ENCODE peak calls at places on chromosomes 1 and 21, in six cellular contexts. F, W, S, D, R and V are unnamed samples.

GRCh38 chr1:206658264-206658980 is 23.1 kb downstream of the DYRK3 start:
- DNase-seq in W (no peak), D (peak), F (no peak), R (peak), S (peak), V (no peak)

GRCh38 chr1:26225033-26225831 is 8.8 kb upstream of the CEP85 start:
- DNase-seq in S (no peak), W (peak), F (no peak), D (no peak), R (peak), V (no peak)

GRCh38 chr21:36159356-36159921 is 2.8 kb downstream of the DOP1B start:
- DNase-seq in D (no peak), S (no peak), R (no peak), F (peak), W (no peak), V (no peak)

GRCh38 chr1:154969741-154970452 is 650 bp downstream of the SHC1 start:
- DNase-seq in S (no peak), F (no peak), R (no peak), W (no peak), D (no peak), V (no peak)

GRCh38 chr1:243848165-243849088 is 1.6 kb downstream of the AKT3 start:
- DNase-seq in F (no peak), S (no peak), R (no peak), W (no peak), D (no peak), V (no peak)

GRCh38 chr1:34742667-34743270 is 12.1 kb upstream of the GJB5 start:
- DNase-seq in S (peak), W (peak), F (peak), D (peak), R (peak), V (peak)

GRCh38 chr21:46109251-46110221 is 11.6 kb downstream of the COL6A2 start:
- DNase-seq in W (no peak), R (no peak), D (no peak), F (no peak), S (no peak), V (no peak)

GRCh38 chr1:160108888-160109662 is 6.5 kb upstream of the ATP1A2 start:
- DNase-seq in F (peak), D (peak), W (peak), S (no peak), R (peak), V (no peak)

GRCh38 chr21:17461014-17461413 is 51.8 kb upstream of the CXADR start:
- DNase-seq in W (peak), S (no peak), F (no peak), R (no peak), D (no peak), V (peak)

GRCh38 chr1:155933591-155934096 is 569 bp downstream of the KHDC4 start:
- DNase-seq in F (no peak), R (no peak), S (peak), W (no peak), D (no peak), V (no peak)

GRCh38 chr1:38208720-38209632 is 162.4 kb upstream of the POU3F1 start:
- DNase-seq in F (no peak), W (no peak), S (no peak), R (no peak), D (no peak), V (no peak)

GRCh38 chr1:16073490-16074104 is at the start of gene FAM131C:
- DNase-seq in D (no peak), S (peak), F (no peak), R (peak), W (no peak), V (no peak)

GRCh38 chr1:17232759-17233661 is 15.9 kb upstream of the PADI3 start:
- DNase-seq in F (peak), R (no peak), D (peak), W (peak), S (no peak), V (peak)

GRCh38 chr1:245765241-245766000 is 610.6 kb downstream of the KIF26B start:
- DNase-seq in F (no peak), S (no peak), R (no peak), W (peak), D (no peak), V (peak)

GRCh38 chr1:33080373-33080772 is 580 bp upstream of the AZIN2 start:
- DNase-seq in D (no peak), R (no peak), F (no peak), S (no peak), W (no peak), V (no peak)

GRCh38 chr21:38027901-38028300 is 111.6 kb upstream of the KCNJ6 start:
- DNase-seq in D (no peak), W (peak), R (no peak), S (no peak), F (no peak), V (peak)

GRCh38 chr1:235307158-235308124 is 20.5 kb downstream of the ARID4B start:
- DNase-seq in W (no peak), D (no peak), R (no peak), S (no peak), F (no peak), V (no peak)

GRCh38 chr1:225627304-225627947 is 25.5 kb downstream of the ENAH start:
- DNase-seq in R (no peak), S (no peak), F (no peak), W (no peak), D (no peak), V (no peak)

GRCh38 chr1:226417830-226418546 is 10.1 kb upstream of the PARP1 start:
- DNase-seq in D (no peak), W (no peak), F (no peak), S (no peak), R (no peak), V (no peak)

GRCh38 chr1:42877380-42877779 is 31.0 kb downstream of the ZNF691 start:
- DNase-seq in F (no peak), D (no peak), S (no peak), R (peak), W (no peak), V (no peak)

GRCh38 chr1:42873670-42874069 is 27.3 kb downstream of the ZNF691 start:
- DNase-seq in F (no peak), S (no peak), W (no peak), R (no peak), D (no peak), V (no peak)

GRCh38 chr1:42880384-42880783 is 34.0 kb downstream of the ZNF691 start:
- DNase-seq in R (no peak), S (no peak), W (no peak), D (no peak), F (no peak), V (no peak)

GRCh38 chr1:42876009-42876408 is 29.6 kb downstream of the ZNF691 start:
- DNase-seq in R (no peak), F (no peak), D (no peak), W (no peak), S (no peak), V (no peak)
- H3K4me2 ChIP-seq in R (no peak), F (no peak), D (no peak), W (no peak), S (no peak), V (no peak)

DNA sequence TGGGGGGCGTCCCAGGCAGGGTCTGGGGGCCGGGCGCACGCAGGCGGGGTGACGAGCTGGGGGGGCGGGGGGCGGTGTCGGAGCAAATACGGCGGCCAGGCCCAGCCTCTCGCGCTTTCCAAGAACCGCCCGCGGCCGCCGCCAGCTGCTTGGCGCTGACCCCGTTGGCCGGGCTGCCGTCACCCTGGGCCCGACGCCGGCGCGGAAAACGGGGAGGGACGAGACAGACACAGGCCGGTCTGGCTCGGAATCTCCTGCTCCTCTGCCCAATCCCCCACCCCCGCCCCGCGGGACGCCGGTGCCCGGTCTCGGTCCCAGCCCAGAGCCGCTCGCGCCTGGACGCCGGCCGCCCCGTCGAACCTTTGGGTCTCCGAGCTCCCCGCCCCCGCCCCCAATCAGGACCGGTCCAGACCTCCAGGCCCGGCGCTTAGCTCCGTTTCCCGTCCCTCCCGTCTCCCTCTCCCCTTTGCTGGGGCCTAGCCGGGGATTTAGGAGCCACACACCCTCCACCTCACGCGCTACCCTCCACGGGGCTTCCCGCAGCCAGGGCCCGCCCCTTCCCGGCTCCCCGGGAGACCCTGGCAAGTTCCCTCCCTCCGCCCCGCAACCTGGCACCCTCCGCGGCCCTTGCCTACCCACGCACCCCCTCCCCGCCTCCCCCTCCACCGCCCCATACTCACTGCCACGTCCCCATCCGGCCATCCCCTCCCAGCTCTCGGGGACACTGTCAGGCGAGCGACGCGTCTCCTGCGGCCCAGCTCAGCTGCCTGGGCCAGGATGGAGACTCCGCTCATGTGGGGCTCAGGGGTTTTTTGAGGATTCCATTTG is 794 bp upstream of the MMP23B start:
- DNase-seq in W (peak), D (no peak), S (no peak), F (no peak), R (peak), V (no peak)
- TF ChIP-seq EZH2 in W (no peak), D (no peak), S (no peak), F (no peak), R (no peak), V (no peak)

GRCh38 chr1:77781683-77782082 is 2.2 kb downstream of the MIGA1 start:
- DNase-seq in S (no peak), F (no peak), W (no peak), D (no peak), R (no peak), V (no peak)
- H3K4me3 ChIP-seq in S (no peak), F (no peak), W (no peak), D (no peak), R (no peak), V (no peak)

GRCh38 chr1:228009828-228010775 is 3.3 kb downstream of the WNT3A start:
- DNase-seq in W (no peak), R (no peak), F (no peak), D (no peak), S (peak), V (no peak)
- H3K4me2 ChIP-seq in W (no peak), R (no peak), F (peak), D (no peak), S (no peak), V (no peak)

GRCh38 chr1:3063379-3064295 is 5.4 kb upstream of the PRDM16 start:
- DNase-seq in F (no peak), R (peak), S (no peak), D (no peak), W (no peak), V (no peak)
- TF ChIP-seq EZH2 in F (no peak), R (peak), S (no peak), D (no peak), W (no peak), V (no peak)